ENCODE peak calls at places on chromosomes 16 and 17, in seven cellular contexts. D, R, K, S, E, I and F are unnamed samples.

GRCh38 chr16:84985079-84986065 is 26.0 kb downstream of the ZDHHC7 start:
- DNase-seq in S (no peak), R (no peak), I (no peak), E (no peak), D (no peak), K (no peak), F (no peak)

GRCh38 chr17:73017653-73018052 is 74.8 kb downstream of the SLC39A11 start:
- DNase-seq in K (no peak), I (no peak), D (no peak), R (no peak), E (no peak), S (no peak), F (no peak)

GRCh38 chr17:82571855-82572254 is 52.3 kb downstream of the FOXK2 start:
- DNase-seq in R (no peak), D (no peak), S (no peak), I (no peak), K (no peak), E (no peak), F (no peak)

GRCh38 chr17:69669441-69670178 is 255.1 kb downstream of the MAP2K6 start:
- DNase-seq in R (no peak), D (no peak), E (no peak), S (no peak), K (no peak), I (no peak), F (no peak)

GRCh38 chr16:24291932-24292331 is 35.8 kb downstream of the CACNG3 start:
- DNase-seq in K (no peak), E (no peak), D (no peak), R (no peak), S (no peak), I (no peak), F (no peak)

GRCh38 chr17:19470529-19471261 is 59.7 kb downstream of the RNF112 start:
- DNase-seq in D (no peak), I (no peak), S (no peak), K (peak; percentile 40), E (no peak), R (no peak), F (no peak)

GRCh38 chr17:1440921-1441320 is 15.1 kb downstream of the CRK start:
- DNase-seq in E (no peak), S (no peak), D (no peak), K (no peak), I (no peak), R (no peak), F (no peak)

GRCh38 chr17:55344514-55344997 is 77.1 kb downstream of the MMD start:
- DNase-seq in D (peak; percentile 24), K (no peak), E (peak; percentile 62), R (no peak), S (no peak), I (no peak), F (no peak)

GRCh38 chr16:53482123-53482522 is 20.9 kb downstream of the AKTIP start:
- DNase-seq in I (no peak), K (no peak), E (no peak), D (no peak), S (no peak), R (no peak), F (no peak)

GRCh38 chr17:2982854-2983636 is 80.4 kb downstream of the OR1D5 start:
- DNase-seq in D (no peak), I (no peak), E (no peak), K (no peak), S (no peak), R (no peak), F (no peak)

GRCh38 chr16:80210787-80211186 is 330.0 kb upstream of the DYNLRB2 start:
- DNase-seq in S (no peak), R (no peak), E (no peak), K (no peak), D (no peak), I (no peak), F (no peak)

GRCh38 chr17:19538095-19539039 is 4.7 kb downstream of the SLC47A1 start:
- DNase-seq in R (no peak), D (no peak), S (peak; percentile 49), K (no peak), E (no peak), I (no peak), F (no peak)

GRCh38 chr16:2968738-2969544 is at the start of gene PAQR4:
- DNase-seq in K (peak; percentile 89), E (peak; percentile 83), D (peak; percentile 89), I (no peak), R (peak; percentile 52), S (peak; percentile 93), F (no peak)